ENCODE peak calls at places on chromosome 3, in nine cellular contexts. D is GM23248; V is stimulated activated CD4-positive, alpha-beta T cell treated with anti-CD3 and anti-CD28 coated beads, Interleukin-12 subunit alpha, Interleukin-12 subunit beta, amount 100 ng/mL, for 4 hours; B is endothelial cell; Q is fibroblast of lung; L is K562; W is BE2C; Y is LHCN-M2; H is NCI-H774. N is an unnamed sample.

GRCh38 chr3:31704651-31705179 is 172.0 kb downstream of the STT3B start:
- DNase-seq in V (no peak), Y (peak), D (peak), B (no peak), H (peak), L (no peak), W (peak), Q (peak), N (peak)

GRCh38 chr3:46544771-46545503 is 21.2 kb downstream of the LRRC2 start:
- DNase-seq in V (no peak), L (no peak), W (no peak), H (no peak), Y (no peak), D (no peak), Q (no peak), B (no peak), N (peak)

GRCh38 chr3:77807312-77807711 is 767.4 kb downstream of the ROBO2 start:
- DNase-seq in W (no peak), Q (no peak), L (no peak), B (no peak), D (no peak), H (no peak), V (no peak), Y (no peak), N (no peak)

GRCh38 chr3:195699148-195699771 is 21.5 kb upstream of the MUC20 start:
- DNase-seq in H (no peak), W (no peak), Y (no peak), Q (no peak), B (no peak), V (no peak), D (no peak), L (no peak), N (no peak)

GRCh38 chr3:55724407-55724784 is 237.3 kb upstream of the WNT5A start:
- DNase-seq in H (no peak), V (no peak), W (no peak), Y (no peak), L (no peak), D (no peak), Q (no peak), B (no peak), N (no peak)

GRCh38 chr3:13197795-13198194 is 124.6 kb upstream of the IQSEC1 start:
- DNase-seq in W (no peak), Q (no peak), B (no peak), H (no peak), V (no peak), D (no peak), L (no peak), Y (no peak), N (no peak)

GRCh38 chr3:136457793-136458192 is 207.7 kb downstream of the PCCB start:
- DNase-seq in L (no peak), B (no peak), H (no peak), W (no peak), Q (no peak), Y (no peak), V (no peak), D (no peak), N (no peak)

GRCh38 chr3:40190056-40190455 is 119.5 kb upstream of the EIF1B start:
- DNase-seq in B (no peak), W (no peak), H (no peak), D (no peak), Q (no peak), V (no peak), Y (no peak), L (no peak), N (no peak)

GRCh38 chr3:137761563-137762503 is 2.3 kb upstream of the SOX14 start:
- DNase-seq in V (no peak), Q (no peak), H (no peak), Y (no peak), B (peak), L (no peak), W (no peak), D (no peak), N (no peak)

GRCh38 chr3:30826381-30827061 is 67.9 kb downstream of the GADL1 start:
- DNase-seq in L (no peak), W (no peak), Y (peak), Q (peak), H (no peak), B (no peak), D (peak), V (no peak), N (no peak)

GRCh38 chr3:141996437-141996836 is 120.0 kb downstream of the ATP1B3 start:
- DNase-seq in L (no peak), V (no peak), W (no peak), Q (peak), H (no peak), B (no peak), D (peak), Y (no peak), N (peak)

N was measured in epithelial cell of esophagus.